ENCODE peak calls at places on chromosomes 13 and 19, in ten cellular contexts. Z, D, Q, X, G, S, U, V, Y and B are unnamed samples.

GRCh38 chr19:46610413-46610775 is 9.3 kb downstream of the CALM3 start:
- DNase-seq in Z (no peak), D (no peak), Q (no peak), X (no peak), G (no peak), S (no peak), U (no peak), V (no peak), Y (no peak), B (no peak)

GRCh38 chr13:90591927-90592268 is 755.6 kb upstream of the MIR17HG start:
- DNase-seq in Z (no peak), D (no peak), Q (peak; percentile 4), X (no peak), G (no peak), S (no peak), U (no peak), V (no peak), Y (peak; percentile 38), B (no peak)

GRCh38 chr13:97229699-97230098 is 7.6 kb downstream of the MBNL2 start:
- DNase-seq in Z (no peak), D (no peak), Q (no peak), X (no peak), G (no peak), S (no peak), U (no peak), V (no peak), Y (no peak), B (no peak)

GRCh38 chr19:45113628-45114027 is 20.6 kb downstream of the PPP1R37 start:
- DNase-seq in Z (no peak), D (no peak), Q (no peak), X (no peak), G (no peak), S (no peak), U (no peak), V (no peak), Y (no peak), B (no peak)

GRCh38 chr13:109412232-109412935 is 374.0 kb downstream of the IRS2 start:
- DNase-seq in Z (peak; percentile 31), D (peak; percentile 35), Q (peak; percentile 49), X (no peak), G (peak; percentile 51), S (no peak), U (no peak), V (no peak), Y (peak; percentile 17), B (no peak)

GRCh38 chr19:12792048-12792852 is 964 bp downstream of the JUNB start:
- DNase-seq in Z (no peak), D (peak; percentile 64), Q (peak; percentile 60), X (no peak), G (peak; percentile 84), S (no peak), U (no peak), V (no peak), Y (peak; percentile 49), B (peak; percentile 88)

GRCh38 chr19:1257475-1258160 is 9.2 kb downstream of the MIDN start:
- DNase-seq in Z (no peak), D (no peak), Q (no peak), X (no peak), G (no peak), S (no peak), U (no peak), V (no peak), Y (no peak), B (peak; percentile 18)

GRCh38 chr19:30638889-30639288 is 266.7 kb downstream of the ZNF536 start:
- DNase-seq in Z (no peak), D (no peak), Q (no peak), X (no peak), G (no peak), S (no peak), U (no peak), V (no peak), Y (no peak), B (no peak)

GRCh38 chr19:17249887-17250548 is 4.3 kb upstream of the NR2F6 start:
- DNase-seq in Z (no peak), D (no peak), Q (no peak), X (no peak), G (no peak), S (no peak), U (no peak), V (no peak), Y (peak; percentile 82), B (no peak)

GRCh38 chr13:113195360-113195759 is 13.1 kb downstream of the PCID2 start:
- DNase-seq in Z (no peak), D (no peak), Q (no peak), X (no peak), G (no peak), S (no peak), U (no peak), V (no peak), Y (no peak), B (no peak)

GRCh38 chr13:19845758-19846157 is 17.7 kb downstream of the ZMYM5 start:
- DNase-seq in Z (peak; percentile 78), D (peak; percentile 94), Q (peak; percentile 97), X (peak; percentile 90), G (no peak), S (peak; percentile 91), U (peak; percentile 97), V (no peak), Y (peak; percentile 93), B (peak; percentile 19)

GRCh38 chr19:28358604-28359003 is 854.3 kb downstream of the UQCRFS1 start:
- DNase-seq in Z (no peak), D (no peak), Q (no peak), X (peak; percentile 29), G (no peak), S (no peak), U (no peak), V (no peak), Y (no peak), B (no peak)

GRCh38 chr19:45423033-45423588 is 606 bp downstream of the ERCC1 start:
- DNase-seq in Z (peak; percentile 7), D (no peak), Q (no peak), X (no peak), G (no peak), S (no peak), U (no peak), V (no peak), Y (no peak), B (peak; percentile 97)

GRCh38 chr19:35061583-35062373 is 20.3 kb downstream of the HPN start:
- DNase-seq in Z (no peak), D (peak; percentile 42), Q (no peak), X (no peak), G (no peak), S (no peak), U (peak; percentile 69), V (no peak), Y (no peak), B (no peak)

GRCh38 chr13:27022571-27023311 is 148.9 kb downstream of the USP12 start:
- DNase-seq in Z (peak; percentile 41), D (no peak), Q (no peak), X (no peak), G (no peak), S (no peak), U (peak; percentile 16), V (no peak), Y (peak; percentile 55), B (no peak)

GRCh38 chr13:27023385-27023784 is 148.2 kb downstream of the USP12 start:
- DNase-seq in Z (no peak), D (no peak), Q (no peak), X (no peak), G (no peak), S (no peak), U (no peak), V (no peak), Y (no peak), B (no peak)

GRCh38 chr13:27018882-27019281 is 152.7 kb downstream of the USP12 start:
- DNase-seq in Z (no peak), D (no peak), Q (no peak), X (no peak), G (no peak), S (no peak), U (no peak), V (no peak), Y (no peak), B (no peak)

GRCh38 chr13:27018230-27018875 is 153.3 kb downstream of the USP12 start:
- DNase-seq in Z (no peak), D (no peak), Q (no peak), X (no peak), G (peak; percentile 49), S (no peak), U (no peak), V (no peak), Y (no peak), B (no peak)

DNA sequence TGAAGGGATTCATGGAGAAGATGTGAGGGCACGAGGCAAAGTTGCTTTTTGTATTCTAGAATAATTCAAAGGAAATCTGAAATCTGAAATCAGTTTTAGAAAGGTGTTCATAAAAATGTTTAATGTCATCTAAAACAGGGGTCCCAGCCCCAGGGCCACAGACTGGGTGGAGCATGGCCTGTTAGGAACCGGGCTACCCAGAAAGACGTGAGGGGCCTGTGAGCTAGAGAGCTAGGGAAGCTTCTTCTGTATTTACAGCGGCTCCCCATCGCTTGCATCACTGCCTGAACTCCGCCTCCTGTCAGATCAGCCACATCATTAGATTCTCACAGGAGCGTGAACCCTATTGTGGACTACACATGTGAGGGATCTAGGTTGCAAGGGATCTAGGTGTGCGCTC is 151.2 kb downstream of the USP12 start:
- DNase-seq in Z (no peak), D (no peak), Q (no peak), X (no peak), G (peak; percentile 11), S (no peak), U (no peak), V (no peak), Y (no peak), B (no peak)
- TF ChIP-seq CTCF in Z (no peak), D (no peak), Q (no peak), X (no peak), G (no peak), S (no peak), U (no peak), V (no peak), Y (no peak), B (no peak)

GRCh38 chr19:5286465-5287029 is 54.1 kb downstream of the PTPRS start:
- DNase-seq in Z (no peak), D (no peak), Q (no peak), X (no peak), G (no peak), S (no peak), U (no peak), V (no peak), Y (no peak), B (no peak)
- TF ChIP-seq CTCF in Z (no peak), D (no peak), Q (no peak), X (no peak), G (no peak), S (no peak), U (no peak), V (no peak), Y (no peak), B (no peak)

GRCh38 chr19:10513223-10513622 is 4.0 kb downstream of the S1PR5 start:
- DNase-seq in Z (no peak), D (no peak), Q (no peak), X (no peak), G (no peak), S (no peak), U (no peak), V (no peak), Y (no peak), B (no peak)
- TF ChIP-seq CTCF in Z (no peak), D (no peak), Q (no peak), X (no peak), G (no peak), S (no peak), U (no peak), V (no peak), Y (no peak), B (no peak)

DNA sequence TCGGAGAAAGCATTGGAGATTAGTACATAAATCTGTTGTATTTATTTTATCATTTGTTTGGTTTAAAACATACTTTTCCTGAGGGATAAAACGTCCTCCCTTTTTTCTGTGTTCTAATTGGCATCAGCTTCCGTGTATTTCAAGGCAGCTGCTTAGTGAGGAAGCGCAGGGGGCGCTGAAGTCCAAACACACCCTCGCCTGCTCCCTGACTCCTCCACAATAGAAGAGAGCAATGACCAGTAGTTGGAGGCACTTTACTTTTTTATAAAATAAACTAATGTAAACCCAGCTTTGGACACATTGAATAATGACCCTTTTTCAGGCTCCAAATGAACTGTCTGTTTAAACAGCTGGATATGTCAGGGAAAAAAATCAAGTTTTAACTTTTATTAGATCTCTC is 79.9 kb downstream of the RNASEH2B start:
- DNase-seq in Z (no peak), D (no peak), Q (peak; percentile 42), X (no peak), G (no peak), S (no peak), U (no peak), V (no peak), Y (no peak), B (no peak)
- TF ChIP-seq CTCF in Z (no peak), D (no peak), Q (peak; percentile 43), X (peak; percentile 34), G (peak; percentile 53), S (no peak), U (peak; percentile 10), V (peak; percentile 17), Y (no peak), B (no peak)